ENCODE peak calls at places on chromosomes 1 and 21, in nine cellular contexts. Y, L, S, F, D, H, O, A and K are unnamed samples.

GRCh38 chr21:36589352-36589971 is 109.5 kb upstream of the SIM2 start:
- DNase-seq in Y (peak; percentile 83), L (peak; percentile 27), S (peak; percentile 72), F (peak; percentile 36), D (peak; percentile 24), H (no peak), O (no peak), A (peak; percentile 65), K (peak; percentile 27)

GRCh38 chr1:119647734-119648619 is at the start of gene ZNF697:
- DNase-seq in Y (peak; percentile 53), L (peak; percentile 98), S (no peak), F (peak; percentile 98), D (peak; percentile 95), H (peak; percentile 96), O (peak; percentile 85), A (peak; percentile 97), K (no peak)

GRCh38 chr1:224579526-224579925 is 36.6 kb upstream of the CNIH3 start:
- DNase-seq in Y (no peak), L (peak; percentile 76), S (no peak), F (no peak), D (no peak), H (peak; percentile 50), O (no peak), A (no peak), K (no peak)

GRCh38 chr1:206012086-206012859 is 9.1 kb upstream of the RAB7B start:
- DNase-seq in Y (peak; percentile 64), L (no peak), S (peak; percentile 93), F (no peak), D (peak; percentile 40), H (no peak), O (no peak), A (peak; percentile 56), K (peak; percentile 84)

GRCh38 chr21:20875741-20876140 is 122.5 kb upstream of the NCAM2 start:
- DNase-seq in Y (no peak), L (no peak), S (no peak), F (no peak), D (peak; percentile 10), H (no peak), O (no peak), A (peak; percentile 11), K (no peak)

GRCh38 chr1:93021539-93022134 is 57.4 kb upstream of the MTF2 start:
- DNase-seq in Y (peak; percentile 59), L (peak; percentile 61), S (peak; percentile 87), F (peak; percentile 57), D (peak; percentile 59), H (peak; percentile 38), O (peak; percentile 26), A (peak; percentile 64), K (no peak)

GRCh38 chr1:54367613-54368012 is 38.6 kb downstream of the SSBP3 start:
- DNase-seq in Y (no peak), L (peak; percentile 65), S (no peak), F (no peak), D (no peak), H (no peak), O (no peak), A (no peak), K (no peak)

GRCh38 chr1:201485184-201485774 is 16.3 kb upstream of the PHLDA3 start:
- DNase-seq in Y (no peak), L (no peak), S (no peak), F (no peak), D (no peak), H (no peak), O (no peak), A (no peak), K (no peak)

GRCh38 chr1:28494737-28495136 is 11.1 kb upstream of the RCC1 start:
- DNase-seq in Y (no peak), L (no peak), S (no peak), F (no peak), D (no peak), H (no peak), O (no peak), A (no peak), K (no peak)

GRCh38 chr1:24984800-24985552 is 54.9 kb upstream of the RUNX3 start:
- DNase-seq in Y (no peak), L (no peak), S (no peak), F (no peak), D (no peak), H (no peak), O (no peak), A (no peak), K (peak; percentile 33)

GRCh38 chr1:37158113-37158749 is 123.9 kb upstream of the GRIK3 start:
- DNase-seq in Y (no peak), L (no peak), S (no peak), F (no peak), D (no peak), H (no peak), O (no peak), A (no peak), K (no peak)

GRCh38 chr1:215887618-215888017 is 320.5 kb downstream of the KCTD3 start:
- DNase-seq in Y (no peak), L (peak; percentile 27), S (no peak), F (no peak), D (no peak), H (no peak), O (no peak), A (no peak), K (no peak)

GRCh38 chr1:204084247-204084772 is 11.4 kb downstream of the SOX13 start:
- DNase-seq in Y (peak; percentile 49), L (no peak), S (peak; percentile 12), F (no peak), D (peak; percentile 62), H (no peak), O (no peak), A (peak; percentile 96), K (no peak)

GRCh38 chr1:233745114-233745513 is 131.2 kb downstream of the KCNK1 start:
- DNase-seq in Y (no peak), L (no peak), S (no peak), F (no peak), D (no peak), H (no peak), O (no peak), A (no peak), K (no peak)

GRCh38 chr1:97412155-97412554 is 508.7 kb downstream of the DPYD start:
- DNase-seq in Y (no peak), L (peak; percentile 50), S (no peak), F (no peak), D (no peak), H (peak; percentile 49), O (no peak), A (no peak), K (no peak)

GRCh38 chr1:167786502-167786901 is 64.7 kb downstream of the MPZL1 start:
- DNase-seq in Y (no peak), L (no peak), S (no peak), F (no peak), D (no peak), H (no peak), O (no peak), A (no peak), K (no peak)

GRCh38 chr1:8598060-8598724 is 219.2 kb downstream of the RERE start:
- DNase-seq in Y (no peak), L (peak; percentile 78), S (no peak), F (peak; percentile 76), D (peak; percentile 48), H (peak; percentile 31), O (no peak), A (peak; percentile 52), K (no peak)
- H3K4me2 ChIP-seq in Y (no peak overlapping the region), L (peak overlapping the region; percentile 92), S (no peak overlapping the region), F (no peak overlapping the region), D (peak overlapping the region; percentile 47), H (peak overlapping the region; percentile 6), O (no peak overlapping the region), A (no peak overlapping the region), K (no peak overlapping the region)

DNA sequence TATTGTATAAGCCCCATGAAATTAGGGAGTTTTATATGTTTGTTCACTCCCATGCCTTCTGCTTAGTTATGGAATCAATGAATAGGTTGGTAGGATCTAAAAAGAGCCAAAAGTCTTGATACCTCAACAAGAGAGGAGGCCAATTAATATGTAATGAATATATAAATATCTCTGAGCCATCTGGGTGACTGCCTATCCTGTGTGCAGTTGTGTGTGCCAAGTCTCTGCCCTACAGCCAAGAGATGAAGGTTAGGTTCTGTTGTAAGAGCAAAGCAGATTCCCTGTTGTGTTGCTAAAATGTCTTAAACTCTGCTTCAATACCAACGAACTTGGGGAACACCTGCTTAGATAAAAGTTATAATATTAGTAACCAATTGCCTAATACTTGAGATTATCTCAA is 61.8 kb upstream of the GORAB start:
- DNase-seq in Y (no peak), L (no peak), S (no peak), F (no peak), D (no peak), H (no peak), O (no peak), A (no peak), K (no peak)
- H3K4me3 ChIP-seq in Y (no peak overlapping the region), L (no peak overlapping the region), S (no peak overlapping the region), F (no peak overlapping the region), D (no peak overlapping the region), H (no peak overlapping the region), O (no peak overlapping the region), A (no peak overlapping the region), K (no peak overlapping the region)

DNA sequence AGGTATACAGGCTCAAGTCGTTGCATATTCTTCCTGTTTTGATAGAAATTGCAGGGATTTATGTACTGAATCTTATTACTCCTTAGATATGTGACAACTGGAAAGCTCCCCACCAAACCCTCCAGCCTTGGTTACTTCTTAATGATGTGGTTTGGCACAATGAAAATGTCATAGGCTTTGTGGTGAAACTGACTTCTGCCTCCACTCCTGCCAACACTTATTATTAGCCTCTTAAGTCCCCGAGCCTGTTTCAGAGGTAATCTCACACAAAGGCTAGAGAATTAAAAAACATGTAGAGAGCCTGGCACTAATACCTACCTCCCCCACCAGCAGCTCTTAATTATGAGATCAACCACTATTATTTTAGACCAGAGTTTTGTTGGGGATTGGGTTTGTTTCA is 4.2 kb downstream of the COX20 start:
- DNase-seq in Y (no peak), L (peak; percentile 17), S (no peak), F (no peak), D (no peak), H (peak; percentile 71), O (no peak), A (no peak), K (no peak)
- H3K27ac ChIP-seq in Y (peak overlapping the region; percentile 1), L (no peak overlapping the region), S (peak overlapping the region; percentile 19), F (no peak overlapping the region), D (peak overlapping the region; percentile 13), H (no peak overlapping the region), O (no peak overlapping the region), A (peak overlapping the region; percentile 65), K (no peak overlapping the region)

GRCh38 chr1:94535879-94536278 is 5.7 kb downstream of the F3 start:
- DNase-seq in Y (no peak), L (no peak), S (no peak), F (no peak), D (no peak), H (peak; percentile 44), O (no peak), A (no peak), K (no peak)

GRCh38 chr1:94539496-94539895 is 2.1 kb downstream of the F3 start:
- DNase-seq in Y (no peak), L (peak; percentile 55), S (no peak), F (no peak), D (no peak), H (peak; percentile 55), O (no peak), A (no peak), K (no peak)

GRCh38 chr1:94537254-94537653 is 4.3 kb downstream of the F3 start:
- DNase-seq in Y (no peak), L (no peak), S (no peak), F (no peak), D (peak; percentile 10), H (no peak), O (no peak), A (no peak), K (no peak)

GRCh38 chr1:94540440-94541174 is 952 bp downstream of the F3 start:
- DNase-seq in Y (no peak), L (no peak), S (no peak), F (no peak), D (no peak), H (no peak), O (no peak), A (peak; percentile 27), K (no peak)

GRCh38 chr1:94538243-94538827 is 3.2 kb downstream of the F3 start:
- DNase-seq in Y (no peak), L (no peak), S (no peak), F (no peak), D (peak; percentile 24), H (peak; percentile 27), O (no peak), A (peak; percentile 38), K (no peak)
- H3K4me2 ChIP-seq in Y (no peak overlapping the region), L (peak overlapping the region; percentile 79), S (no peak overlapping the region), F (no peak overlapping the region), D (peak overlapping the region; percentile 80), H (peak overlapping the region; percentile 91), O (no peak overlapping the region), A (peak overlapping the region; percentile 8), K (no peak overlapping the region)